ENCODE peak calls at places on chromosomes 5 and 9, in five cellular contexts. E is HCT116, U is H1, V is SK-N-SH, C is A549. M is an unnamed sample.

GRCh38 chr5:151755383-151755782 is 3.0 kb downstream of the ATOX1 start:
- DNase-seq in C (no peak), E (no peak), U (no peak), V (no peak), M (no peak)

GRCh38 chr9:9412241-9412640 is 1200.6 kb downstream of the PTPRD start:
- DNase-seq in U (no peak), V (no peak), E (no peak), C (no peak), M (peak)

GRCh38 chr5:1759378-1759970 is 40.2 kb downstream of the MRPL36 start:
- DNase-seq in V (no peak), C (no peak), E (no peak), U (no peak), M (no peak)

GRCh38 chr5:113017891-113018635 is 41.5 kb downstream of the DCP2 start:
- DNase-seq in U (no peak), V (no peak), C (no peak), E (no peak), M (no peak)

GRCh38 chr5:159331099-159331973 is 1.0 kb upstream of the IL12B start:
- DNase-seq in C (peak), V (peak), E (no peak), U (no peak), M (peak)

GRCh38 chr9:26656003-26656940 is 236.3 kb downstream of the CAAP1 start:
- DNase-seq in E (peak), V (peak), U (peak), C (peak), M (peak)

GRCh38 chr5:38509185-38509584 is 47.3 kb downstream of the LIFR start:
- DNase-seq in V (no peak), E (no peak), C (no peak), U (no peak), M (no peak)

GRCh38 chr9:108412755-108413154 is 443.0 kb downstream of the ACTL7B start:
- DNase-seq in E (no peak), V (no peak), C (peak), U (peak), M (peak)

GRCh38 chr5:16983972-16984371 is 47.9 kb upstream of the MYO10 start:
- DNase-seq in E (no peak), C (no peak), U (no peak), V (no peak), M (no peak)

GRCh38 chr5:35274839-35275509 is 44.7 kb upstream of the PRLR start:
- DNase-seq in V (no peak), C (no peak), U (no peak), E (no peak), M (no peak)

GRCh38 chr9:106218854-106219253 is 524.5 kb downstream of the TMEM38B start:
- DNase-seq in C (no peak), U (no peak), E (no peak), V (no peak), M (no peak)

GRCh38 chr9:99650187-99650874 is 171.4 kb upstream of the NR4A3 start:
- DNase-seq in U (no peak), E (no peak), V (no peak), C (no peak), M (no peak)

GRCh38 chr5:171483453-171484177 is 64.2 kb downstream of the FGF18 start:
- DNase-seq in C (no peak), V (peak), E (no peak), U (no peak), M (no peak)

GRCh38 chr9:79215819-79216218 is 355.9 kb upstream of the TLE4 start:
- DNase-seq in E (no peak), U (no peak), C (no peak), V (no peak), M (no peak)

GRCh38 chr5:150406120-150407096 is 6.3 kb downstream of the CD74 start:
- DNase-seq in E (no peak), U (no peak), V (no peak), C (no peak), M (no peak)

GRCh38 chr9:107043886-107044285 is 180.9 kb downstream of the ZNF462 start:
- DNase-seq in U (no peak), E (no peak), C (no peak), V (no peak), M (no peak)

GRCh38 chr5:154712518-154713437 is 42.4 kb upstream of the LARP1 start:
- DNase-seq in V (no peak), E (peak), C (no peak), U (peak), M (no peak)

GRCh38 chr5:134004626-134005414 is at the start of gene VDAC1:
- DNase-seq in C (peak), U (no peak), E (peak), V (peak), M (peak)

GRCh38 chr5:86797677-86798076 is 179.9 kb downstream of the COX7C start:
- DNase-seq in V (no peak), U (peak), E (no peak), C (no peak), M (no peak)

GRCh38 chr9:126125177-126125576 is 201.5 kb upstream of the MVB12B start:
- DNase-seq in U (no peak), V (no peak), E (no peak), C (no peak), M (no peak)

GRCh38 chr9:116020801-116021200 is 132.8 kb upstream of the PAPPA start:
- DNase-seq in E (no peak), V (no peak), U (no peak), C (peak), M (no peak)

DNA sequence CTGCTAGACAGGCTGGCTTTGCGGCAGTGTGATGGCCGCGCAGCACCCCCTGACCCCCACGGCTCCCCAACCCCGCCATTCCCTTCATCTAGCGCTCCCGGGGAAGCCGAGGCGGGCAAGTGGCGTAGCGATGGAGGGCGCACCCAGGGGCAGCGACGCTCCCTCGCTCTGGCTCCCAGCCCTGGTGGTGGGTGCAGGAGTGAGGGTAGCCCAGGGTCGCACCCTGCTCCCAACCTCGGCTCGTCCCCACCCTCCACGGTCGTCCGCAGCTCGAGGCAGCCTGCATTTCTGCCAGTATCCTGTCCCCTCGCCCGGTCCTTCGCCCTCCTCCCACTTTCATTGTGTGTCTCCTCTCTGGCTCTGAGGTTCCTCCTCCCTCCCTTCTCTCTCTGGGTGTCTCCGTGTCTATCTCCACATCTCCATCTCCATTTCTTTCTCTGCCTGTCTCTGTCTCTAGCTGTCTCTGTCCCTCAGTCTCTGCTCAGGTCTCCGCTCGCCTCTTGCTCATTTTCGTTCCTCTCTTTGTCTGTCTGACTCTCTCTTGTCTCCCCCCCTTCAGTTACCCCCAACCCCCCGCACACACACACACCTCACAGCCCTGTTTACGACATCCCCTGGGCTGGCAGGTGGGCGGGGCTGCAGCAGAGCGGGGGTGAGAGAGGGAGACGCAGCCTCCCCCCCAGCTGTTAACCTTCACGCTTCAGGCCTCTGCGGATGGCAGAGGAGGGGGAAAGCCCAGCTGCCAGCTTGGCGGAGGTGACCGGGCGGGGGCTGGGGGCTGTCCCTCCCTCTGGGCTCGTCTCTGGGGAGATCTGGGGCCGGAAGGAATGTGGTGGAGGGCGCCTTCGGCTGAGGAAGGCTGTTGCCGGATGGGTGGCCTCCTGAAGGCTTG is 48.7 kb upstream of the PSD2 start:
- DNase-seq in V (peak), C (no peak), U (no peak), E (no peak), M (peak)
- TF ChIP-seq MAX in V (no peak), C (no peak), U (no peak), E (no peak), M (no peak)

GRCh38 chr5:145824040-145824439 is 11.1 kb downstream of the PRELID2 start:
- DNase-seq in V (no peak), U (no peak), E (no peak), C (no peak), M (no peak)

GRCh38 chr5:145812877-145813276 is 22.3 kb downstream of the PRELID2 start:
- DNase-seq in C (no peak), V (no peak), E (no peak), U (no peak), M (no peak)

DNA sequence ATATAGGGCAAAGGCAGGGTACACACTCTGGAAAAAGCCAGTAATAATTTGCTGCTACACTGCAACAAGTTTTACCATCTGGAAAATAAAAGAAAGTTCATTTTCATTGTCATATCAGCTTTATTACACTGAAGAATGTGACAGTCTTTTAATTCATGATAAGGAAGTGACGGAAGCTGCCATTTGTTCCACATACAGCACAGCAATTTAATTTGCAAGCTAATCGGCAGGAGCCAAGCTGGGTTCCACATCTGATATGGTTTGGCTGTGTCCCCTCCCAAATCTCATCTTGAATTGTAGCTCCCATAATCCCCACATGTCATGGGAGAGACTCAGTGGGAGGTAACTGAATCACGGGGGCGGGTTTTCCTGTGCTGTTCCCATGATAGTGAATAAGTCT is 16.5 kb downstream of the PRELID2 start:
- DNase-seq in U (no peak), C (no peak), V (no peak), E (no peak), M (no peak)
- H3K4me3 ChIP-seq in U (no peak), C (no peak), V (no peak), E (no peak), M (no peak)

GRCh38 chr9:118121361-118121760 is 417.2 kb downstream of the TLR4 start:
- DNase-seq in C (no peak), V (no peak), U (no peak), E (no peak), M (no peak)
- TF ChIP-seq MAX in C (no peak), V (no peak), U (no peak), E (no peak), M (no peak)

GRCh38 chr9:15158019-15158418 is 149.0 kb downstream of the TTC39B start:
- DNase-seq in U (no peak), C (no peak), E (no peak), V (no peak), M (no peak)

GRCh38 chr9:15160673-15161072 is 146.3 kb downstream of the TTC39B start:
- DNase-seq in U (no peak), V (no peak), C (no peak), E (no peak), M (no peak)

GRCh38 chr9:15157371-15157770 is 149.6 kb downstream of the TTC39B start:
- DNase-seq in V (no peak), E (no peak), U (no peak), C (no peak), M (no peak)

GRCh38 chr9:15155826-15156225 is 151.2 kb downstream of the TTC39B start:
- DNase-seq in C (no peak), V (peak), U (no peak), E (no peak), M (no peak)

GRCh38 chr9:15161744-15162143 is 145.3 kb downstream of the TTC39B start:
- DNase-seq in C (no peak), E (no peak), U (no peak), V (no peak), M (no peak)
- H3K4me3 ChIP-seq in C (no peak), E (no peak), U (no peak), V (no peak), M (no peak)

GRCh38 chr9:97304586-97304985 is 2.9 kb upstream of the CCDC180 start:
- DNase-seq in C (no peak), V (no peak), E (no peak), U (no peak), M (no peak)

GRCh38 chr9:97297889-97298288 is 9.6 kb upstream of the CCDC180 start:
- DNase-seq in C (no peak), E (no peak), V (no peak), U (no peak), M (no peak)

GRCh38 chr9:97300586-97300985 is 6.9 kb upstream of the CCDC180 start:
- DNase-seq in E (no peak), V (no peak), C (no peak), U (no peak), M (no peak)

GRCh38 chr9:97301974-97302373 is 5.5 kb upstream of the CCDC180 start:
- DNase-seq in C (no peak), V (no peak), E (no peak), U (no peak), M (no peak)

GRCh38 chr9:97299809-97300414 is 7.5 kb upstream of the CCDC180 start:
- DNase-seq in U (no peak), V (no peak), C (no peak), E (no peak), M (no peak)
- TF ChIP-seq MAX in U (no peak), V (no peak), C (no peak), E (no peak), M (no peak)

GRCh38 chr9:76655121-76655531 is 109.1 kb upstream of the PCA3 start:
- DNase-seq in V (no peak), C (no peak), U (no peak), E (no peak), M (no peak)
- H3K4me3 ChIP-seq in V (no peak), C (no peak), U (no peak), E (no peak), M (no peak)

DNA sequence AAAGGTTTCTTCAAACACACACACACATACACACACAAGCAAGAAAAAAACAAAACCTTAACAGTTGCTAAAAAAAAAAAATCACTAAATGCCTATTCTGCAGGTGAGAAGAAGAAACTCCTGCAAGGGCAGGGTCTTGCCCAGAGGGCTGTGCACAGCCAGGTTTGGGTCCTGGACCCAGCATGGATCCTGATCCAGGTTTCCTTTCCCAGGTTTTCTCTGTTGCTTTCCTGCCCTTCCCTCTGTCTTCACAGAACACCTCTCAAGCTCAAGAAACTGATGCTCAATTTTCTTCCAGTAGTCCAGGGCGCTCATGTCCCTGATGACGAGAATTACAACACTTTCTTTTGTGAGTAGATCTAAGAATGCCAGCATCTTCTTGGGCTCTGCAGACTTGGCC is 136.6 kb downstream of the PAX5 start:
- DNase-seq in E (no peak), V (no peak), C (no peak), U (no peak), M (no peak)
- TF ChIP-seq MAX in E (no peak), V (no peak), C (no peak), U (no peak), M (no peak)

GRCh38 chr9:127828262-127829031 is 25.8 kb downstream of the FPGS start:
- DNase-seq in C (peak), U (peak), E (peak), V (no peak), M (peak)
- H3K4me3 ChIP-seq in C (peak), U (peak), E (peak), V (no peak), M (no peak)

DNA sequence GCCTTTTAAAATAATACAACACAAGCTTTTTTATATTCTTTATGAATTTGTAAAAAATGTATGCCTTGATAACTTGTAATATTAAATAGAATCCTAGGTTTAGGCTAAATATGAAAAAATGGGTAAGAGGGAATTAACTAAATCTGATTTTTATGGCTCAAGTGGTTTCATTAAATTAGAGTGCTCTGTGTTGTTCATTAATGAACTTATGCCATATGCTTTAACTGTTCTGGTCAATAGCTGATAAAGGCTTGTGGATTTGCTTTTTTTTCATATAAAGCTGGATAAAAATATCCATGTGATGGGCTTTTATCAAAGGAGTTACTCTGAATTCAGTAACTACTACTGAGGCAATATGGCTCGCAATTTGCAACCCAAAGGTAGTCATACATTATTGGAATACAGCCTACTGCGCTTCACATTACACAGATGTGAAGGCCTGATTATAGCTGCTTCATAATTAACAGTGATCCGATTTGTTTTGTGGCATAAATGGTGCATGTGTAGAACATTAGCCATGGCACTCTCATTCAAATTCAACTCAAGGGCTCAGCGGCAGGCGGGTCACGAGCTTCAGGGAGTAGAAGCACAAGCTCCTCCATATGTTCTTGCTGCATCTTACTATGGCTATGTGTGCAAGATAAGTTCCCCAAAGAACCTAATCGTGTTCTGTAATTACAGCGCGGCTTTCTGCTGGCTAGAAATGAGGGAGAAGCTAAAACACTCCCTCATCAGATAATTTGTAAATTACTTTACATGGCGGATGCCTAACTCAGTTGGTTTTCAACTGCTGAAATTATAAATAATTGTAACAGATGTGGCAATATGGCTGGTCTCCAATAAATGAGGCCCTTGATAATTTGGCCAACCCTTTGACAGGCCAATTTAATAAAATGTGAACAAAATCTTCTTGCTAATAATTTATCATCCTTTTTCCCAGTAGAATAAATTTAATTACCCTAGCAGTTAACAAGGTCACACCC is 188.3 kb downstream of the CNTLN start:
- DNase-seq in C (no peak), E (no peak), U (no peak), V (peak), M (no peak)
- TF ChIP-seq MAX in C (no peak), E (no peak), U (no peak), V (no peak), M (no peak)

GRCh38 chr5:160466889-160467554 is 45.4 kb downstream of the PTTG1 start:
- DNase-seq in E (no peak), U (no peak), C (peak), V (no peak), M (peak)
- H3K4me3 ChIP-seq in E (no peak), U (no peak), C (no peak), V (no peak), M (peak)

M was measured in NB4.